ENCODE peak calls at places on chromosomes 2 and 18, in seven cellular contexts. One of them, this sample, is unnamed.

GRCh38 chr2:134216152-134216829 is 37.6 kb upstream of the MGAT5 start:
- DNase-seq in GM23338: no peak
- DNase-seq in neural progenitor cell: no peak
- DNase-seq in astrocyte: no peak
- DNase-seq in hepatocyte: no peak
- DNase-seq in fibroblast of lung: no peak
- DNase-seq in HepG2: no peak
- DNase-seq in this sample: no peak

GRCh38 chr2:236131073-236131692 is 37.0 kb downstream of the GBX2 start:
- DNase-seq in GM23338: no peak
- DNase-seq in neural progenitor cell: no peak
- DNase-seq in astrocyte: no peak
- DNase-seq in hepatocyte: no peak
- DNase-seq in fibroblast of lung: no peak
- DNase-seq in HepG2: no peak
- DNase-seq in this sample: no peak

GRCh38 chr18:13910501-13910900 is 4.8 kb downstream of the MC2R start:
- DNase-seq in GM23338: no peak
- DNase-seq in neural progenitor cell: no peak
- DNase-seq in astrocyte: no peak
- DNase-seq in hepatocyte: no peak
- DNase-seq in fibroblast of lung: no peak
- DNase-seq in HepG2: no peak
- DNase-seq in this sample: no peak

GRCh38 chr2:127590386-127591190 is 55.1 kb downstream of the MYO7B start:
- DNase-seq in GM23338: no peak
- DNase-seq in neural progenitor cell: no peak
- DNase-seq in astrocyte: no peak
- DNase-seq in hepatocyte: no peak
- DNase-seq in fibroblast of lung: no peak
- DNase-seq in HepG2: no peak
- DNase-seq in this sample: no peak

GRCh38 chr18:24076950-24077349 is 61.9 kb upstream of the CABYR start:
- DNase-seq in GM23338: no peak
- DNase-seq in neural progenitor cell: no peak
- DNase-seq in astrocyte: no peak
- DNase-seq in hepatocyte: no peak
- DNase-seq in fibroblast of lung: no peak
- DNase-seq in HepG2: no peak
- DNase-seq in this sample: no peak

GRCh38 chr2:32739679-32740078 is 111.8 kb downstream of the TTC27 start:
- DNase-seq in GM23338: no peak
- DNase-seq in neural progenitor cell: no peak
- DNase-seq in astrocyte: no peak
- DNase-seq in hepatocyte: no peak
- DNase-seq in fibroblast of lung: no peak
- DNase-seq in HepG2: no peak
- DNase-seq in this sample: no peak

GRCh38 chr2:151716721-151717120 is 17.6 kb downstream of the NEB start:
- DNase-seq in GM23338: peak
- DNase-seq in neural progenitor cell: no peak
- DNase-seq in astrocyte: peak
- DNase-seq in hepatocyte: no peak
- DNase-seq in fibroblast of lung: peak
- DNase-seq in HepG2: no peak
- DNase-seq in this sample: no peak

GRCh38 chr2:15968280-15969178 is 28.2 kb downstream of the MYCN start:
- DNase-seq in GM23338: no peak
- DNase-seq in neural progenitor cell: no peak
- DNase-seq in astrocyte: no peak
- DNase-seq in hepatocyte: no peak
- DNase-seq in fibroblast of lung: no peak
- DNase-seq in HepG2: no peak
- DNase-seq in this sample: no peak

GRCh38 chr18:8979258-8979988 is 123.1 kb upstream of the NDUFV2 start:
- DNase-seq in GM23338: no peak
- DNase-seq in neural progenitor cell: no peak
- DNase-seq in astrocyte: no peak
- DNase-seq in hepatocyte: no peak
- DNase-seq in fibroblast of lung: no peak
- DNase-seq in HepG2: no peak
- DNase-seq in this sample: no peak

GRCh38 chr2:71882949-71883472 is 264.7 kb downstream of the CYP26B1 start:
- DNase-seq in GM23338: no peak
- DNase-seq in neural progenitor cell: no peak
- DNase-seq in astrocyte: peak
- DNase-seq in hepatocyte: peak
- DNase-seq in fibroblast of lung: peak
- DNase-seq in HepG2: peak
- DNase-seq in this sample: no peak

GRCh38 chr2:143629344-143629743 is 500.1 kb downstream of the ARHGAP15 start:
- DNase-seq in GM23338: no peak
- DNase-seq in neural progenitor cell: no peak
- DNase-seq in astrocyte: peak
- DNase-seq in hepatocyte: peak
- DNase-seq in fibroblast of lung: peak
- DNase-seq in HepG2: no peak
- DNase-seq in this sample: no peak

GRCh38 chr2:48347712-48348111 is 182.2 kb upstream of the STON1 start:
- DNase-seq in GM23338: no peak
- DNase-seq in neural progenitor cell: no peak
- DNase-seq in astrocyte: peak
- DNase-seq in hepatocyte: no peak
- DNase-seq in fibroblast of lung: peak
- DNase-seq in HepG2: peak
- DNase-seq in this sample: no peak

GRCh38 chr2:28085183-28085582 is 194.7 kb downstream of the BABAM2 start:
- DNase-seq in GM23338: no peak
- DNase-seq in neural progenitor cell: no peak
- DNase-seq in astrocyte: no peak
- DNase-seq in hepatocyte: no peak
- DNase-seq in fibroblast of lung: no peak
- DNase-seq in HepG2: no peak
- DNase-seq in this sample: no peak

GRCh38 chr18:71707985-71708500 is 836.1 kb downstream of the CBLN2 start:
- DNase-seq in GM23338: no peak
- DNase-seq in neural progenitor cell: no peak
- DNase-seq in astrocyte: no peak
- DNase-seq in hepatocyte: no peak
- DNase-seq in fibroblast of lung: no peak
- DNase-seq in HepG2: no peak
- DNase-seq in this sample: no peak

GRCh38 chr2:36408198-36408703 is 52.7 kb downstream of the CRIM1 start:
- DNase-seq in GM23338: peak
- DNase-seq in neural progenitor cell: peak
- DNase-seq in astrocyte: peak
- DNase-seq in hepatocyte: no peak
- DNase-seq in fibroblast of lung: peak
- DNase-seq in HepG2: no peak
- DNase-seq in this sample: no peak

GRCh38 chr18:75268206-75268605 is 57.6 kb downstream of the TSHZ1 start:
- DNase-seq in GM23338: no peak
- DNase-seq in neural progenitor cell: no peak
- DNase-seq in astrocyte: no peak
- DNase-seq in hepatocyte: no peak
- DNase-seq in fibroblast of lung: no peak
- DNase-seq in HepG2: no peak
- DNase-seq in this sample: no peak

GRCh38 chr2:160507046-160507407 is 13.4 kb upstream of the RBMS1 start:
- DNase-seq in GM23338: no peak
- DNase-seq in neural progenitor cell: no peak
- DNase-seq in astrocyte: no peak
- DNase-seq in hepatocyte: no peak
- DNase-seq in fibroblast of lung: no peak
- DNase-seq in HepG2: no peak
- DNase-seq in this sample: no peak
- H3K4me2 ChIP-seq in GM23338: no peak
- H3K4me2 ChIP-seq in neural progenitor cell: no peak
- H3K4me2 ChIP-seq in astrocyte: no peak
- H3K4me2 ChIP-seq in hepatocyte: no peak
- H3K4me2 ChIP-seq in fibroblast of lung: no peak
- H3K4me2 ChIP-seq in HepG2: peak
- H3K4me2 ChIP-seq in this sample: peak

DNA sequence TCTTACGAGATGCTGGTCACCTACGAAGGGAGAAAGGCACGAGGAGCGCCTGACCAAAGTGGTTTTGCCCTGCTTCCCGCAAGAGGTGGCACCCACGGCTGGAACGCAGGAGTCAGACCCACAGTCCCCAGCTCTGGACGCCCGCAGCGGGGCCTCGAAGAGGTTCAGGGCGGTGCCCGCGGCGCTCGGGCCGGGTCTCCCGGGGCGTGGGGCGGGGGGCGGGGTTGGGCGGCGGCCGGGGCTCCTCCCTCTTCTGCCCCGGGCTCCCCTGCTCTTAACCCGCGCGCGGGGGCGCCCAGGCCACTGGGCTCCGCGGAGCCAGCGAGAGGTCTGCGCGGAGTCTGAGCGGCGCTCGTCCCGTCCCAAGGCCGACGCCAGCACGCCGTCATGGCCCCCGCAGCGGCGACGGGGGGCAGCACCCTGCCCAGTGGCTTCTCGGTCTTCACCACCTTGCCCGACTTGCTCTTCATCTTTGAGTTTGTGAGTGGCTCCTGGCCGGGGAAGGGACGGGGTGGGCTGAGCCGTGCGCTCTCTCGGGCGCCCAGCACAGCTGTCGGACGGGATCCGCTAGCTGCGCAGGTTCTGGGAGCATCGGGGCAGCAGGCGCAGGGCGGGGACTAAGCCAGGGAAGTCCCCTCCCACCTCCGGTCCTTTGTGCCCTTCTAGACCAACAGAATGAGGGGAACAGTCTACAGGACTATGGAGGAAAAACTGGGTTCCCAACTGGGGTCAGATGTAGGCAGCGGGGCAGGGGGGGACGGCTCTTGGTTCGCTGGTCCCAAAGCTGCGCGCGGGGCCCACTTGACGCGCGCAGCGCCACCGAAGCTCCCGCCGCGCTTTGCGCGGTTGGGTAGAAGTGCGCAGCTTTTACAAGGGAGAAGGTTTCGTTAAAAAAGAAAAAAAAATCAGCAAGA is at the start of gene MAL:
- DNase-seq in GM23338: peak
- DNase-seq in neural progenitor cell: peak
- DNase-seq in astrocyte: no peak
- DNase-seq in hepatocyte: no peak
- DNase-seq in fibroblast of lung: peak
- DNase-seq in HepG2: no peak
- DNase-seq in this sample: peak
- TF ChIP-seq EZH2 in GM23338: peak
- TF ChIP-seq EZH2 in neural progenitor cell: no peak
- TF ChIP-seq EZH2 in astrocyte: peak
- TF ChIP-seq EZH2 in hepatocyte: peak
- TF ChIP-seq EZH2 in fibroblast of lung: peak
- TF ChIP-seq EZH2 in HepG2: no peak
- TF ChIP-seq EZH2 in this sample: peak

GRCh38 chr2:172234716-172235661 is 132.3 kb upstream of the DLX2 start:
- DNase-seq in GM23338: peak
- DNase-seq in neural progenitor cell: peak
- DNase-seq in astrocyte: no peak
- DNase-seq in hepatocyte: peak
- DNase-seq in fibroblast of lung: no peak
- DNase-seq in HepG2: peak
- DNase-seq in this sample: peak

GRCh38 chr2:172230783-172231446 is 128.2 kb upstream of the DLX2 start:
- DNase-seq in GM23338: no peak
- DNase-seq in neural progenitor cell: no peak
- DNase-seq in astrocyte: peak
- DNase-seq in hepatocyte: no peak
- DNase-seq in fibroblast of lung: peak
- DNase-seq in HepG2: no peak
- DNase-seq in this sample: no peak

GRCh38 chr2:172231508-172231907 is 128.8 kb upstream of the DLX2 start:
- DNase-seq in GM23338: no peak
- DNase-seq in neural progenitor cell: no peak
- DNase-seq in astrocyte: no peak
- DNase-seq in hepatocyte: no peak
- DNase-seq in fibroblast of lung: no peak
- DNase-seq in HepG2: no peak
- DNase-seq in this sample: no peak

GRCh38 chr2:172233947-172234715 is 131.4 kb upstream of the DLX2 start:
- DNase-seq in GM23338: no peak
- DNase-seq in neural progenitor cell: no peak
- DNase-seq in astrocyte: no peak
- DNase-seq in hepatocyte: no peak
- DNase-seq in fibroblast of lung: no peak
- DNase-seq in HepG2: no peak
- DNase-seq in this sample: no peak

DNA sequence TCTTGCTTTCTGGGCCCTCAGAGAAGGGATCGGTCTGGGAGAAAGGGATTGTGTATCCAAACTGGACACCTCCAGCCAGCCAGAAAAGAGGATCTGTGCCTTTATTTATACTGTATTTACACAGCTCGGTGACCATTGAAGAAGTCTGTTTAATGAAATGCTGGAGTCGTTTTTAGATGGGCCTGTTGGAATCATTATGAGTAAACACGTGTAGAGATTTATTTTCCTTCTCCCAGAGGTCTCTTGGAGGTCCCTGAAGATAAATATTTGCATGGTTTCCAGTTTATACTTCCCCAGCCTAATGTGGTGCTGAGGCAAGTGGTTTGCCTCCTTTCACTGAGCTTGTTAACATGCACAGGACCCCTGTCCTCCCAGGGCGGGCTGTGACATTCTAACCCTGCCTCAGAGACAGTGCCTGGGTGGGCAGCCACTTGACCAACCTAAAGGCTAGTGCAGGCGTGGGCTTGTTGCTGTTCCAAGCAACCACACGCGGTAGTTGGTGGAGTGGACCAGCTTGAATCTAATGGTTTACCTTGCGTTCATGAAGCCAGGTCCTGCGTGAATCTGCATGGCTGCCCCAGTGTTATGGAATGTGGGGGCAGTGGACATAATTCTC is 130.0 kb upstream of the DLX2 start:
- DNase-seq in GM23338: no peak
- DNase-seq in neural progenitor cell: no peak
- DNase-seq in astrocyte: no peak
- DNase-seq in hepatocyte: no peak
- DNase-seq in fibroblast of lung: no peak
- DNase-seq in HepG2: no peak
- DNase-seq in this sample: no peak
- H3K4me2 ChIP-seq in GM23338: no peak
- H3K4me2 ChIP-seq in neural progenitor cell: no peak
- H3K4me2 ChIP-seq in astrocyte: peak
- H3K4me2 ChIP-seq in hepatocyte: no peak
- H3K4me2 ChIP-seq in fibroblast of lung: peak
- H3K4me2 ChIP-seq in HepG2: no peak
- H3K4me2 ChIP-seq in this sample: no peak

DNA sequence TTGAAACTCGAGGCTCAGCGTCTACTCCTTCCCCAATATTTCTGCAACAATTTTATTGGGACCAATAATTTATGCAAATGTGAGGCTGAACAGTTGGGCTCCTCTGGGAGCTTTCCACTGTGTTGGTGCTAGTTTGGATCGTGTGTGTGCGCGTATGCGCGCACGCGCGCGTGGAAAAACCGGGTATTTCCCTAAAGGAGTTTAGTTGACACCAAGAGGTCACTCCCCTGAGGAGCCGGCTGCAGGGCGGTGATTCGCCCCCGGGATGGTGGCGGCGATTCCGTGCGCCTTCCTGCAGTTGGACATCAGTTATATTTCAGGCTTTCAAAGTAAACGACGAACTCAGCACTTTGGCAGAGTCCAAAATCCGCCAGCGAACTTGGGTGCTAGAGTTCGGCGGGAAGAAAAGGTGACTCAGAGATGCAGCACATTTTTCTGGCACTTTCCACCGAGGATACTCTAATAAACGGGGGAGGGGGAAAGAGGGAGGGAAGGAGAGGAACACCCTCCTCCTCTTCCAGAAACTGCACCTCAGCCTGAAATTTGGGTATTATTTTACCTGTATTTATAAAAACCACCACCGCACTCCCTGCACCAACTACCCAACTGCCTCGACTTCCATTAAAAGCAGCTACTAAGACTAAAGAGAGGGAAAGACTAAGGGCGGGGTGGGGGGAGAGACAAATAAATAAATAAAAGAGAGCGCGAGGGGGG is 186.6 kb upstream of the FANCL start:
- DNase-seq in GM23338: peak
- DNase-seq in neural progenitor cell: peak
- DNase-seq in astrocyte: peak
- DNase-seq in hepatocyte: peak
- DNase-seq in fibroblast of lung: peak
- DNase-seq in HepG2: peak
- DNase-seq in this sample: no peak
- TF ChIP-seq EZH2 in GM23338: no peak
- TF ChIP-seq EZH2 in neural progenitor cell: no peak
- TF ChIP-seq EZH2 in astrocyte: no peak
- TF ChIP-seq EZH2 in hepatocyte: no peak
- TF ChIP-seq EZH2 in fibroblast of lung: no peak
- TF ChIP-seq EZH2 in HepG2: no peak
- TF ChIP-seq EZH2 in this sample: peak